ENCODE peak calls at places on chromosomes 2 and 18, in four cellular contexts. K is stimulated activated naive CD4-positive, alpha-beta T cell; J is NCI-H1694; L is kidney tubule cell. Z is an unnamed sample.

GRCh38 chr2:37324536-37324785 is 172 bp downstream of the PRKD3 start:
- DNase-seq in K (no peak), J (no peak), L (no peak), Z (no peak)

GRCh38 chr2:240325006-240325653 is 110.3 kb upstream of the GPC1 start:
- DNase-seq in K (no peak), J (no peak), L (no peak), Z (no peak)

GRCh38 chr18:43574974-43575373 is 297.7 kb upstream of the SYT4 start:
- DNase-seq in K (no peak), J (no peak), L (no peak), Z (peak)

GRCh38 chr2:214587442-214587841 is 176.6 kb downstream of the VWC2L start:
- DNase-seq in K (no peak), J (no peak), L (no peak), Z (no peak)

GRCh38 chr2:200081221-200081620 is 125.8 kb downstream of the MAIP1 start:
- DNase-seq in K (no peak), J (no peak), L (peak), Z (no peak)

GRCh38 chr18:32919799-32920198 is 147.0 kb upstream of the KLHL14 start:
- DNase-seq in K (no peak), J (peak), L (peak), Z (no peak)

GRCh38 chr18:49189772-49190171 is 239.0 kb upstream of the SMAD7 start:
- DNase-seq in K (no peak), J (no peak), L (no peak), Z (no peak)

GRCh38 chr2:204152616-204153015 is 216.1 kb downstream of the ICOS start:
- DNase-seq in K (no peak), J (no peak), L (peak), Z (no peak)

GRCh38 chr18:2974731-2975130 is 38.2 kb downstream of the LPIN2 start:
- DNase-seq in K (no peak), J (no peak), L (no peak), Z (no peak)

GRCh38 chr2:120669121-120669952 is 66.3 kb upstream of the GLI2 start:
- DNase-seq in K (no peak), J (peak), L (peak), Z (peak)

GRCh38 chr18:67135981-67136380 is 380.5 kb downstream of the DSEL start:
- DNase-seq in K (no peak), J (no peak), L (no peak), Z (no peak)

GRCh38 chr18:23422751-23423418 is 30.2 kb upstream of the RIOK3 start:
- DNase-seq in K (no peak), J (peak), L (peak), Z (peak)

GRCh38 chr2:189218236-189218635 is 38.7 kb upstream of the COL5A2 start:
- DNase-seq in K (no peak), J (no peak), L (no peak), Z (no peak)

GRCh38 chr2:130797493-130798435 is 39.0 kb upstream of the ARHGEF4 start:
- DNase-seq in K (peak), J (peak), L (peak), Z (peak)

GRCh38 chr2:235418918-235419317 is 74.9 kb upstream of the AGAP1 start:
- DNase-seq in K (no peak), J (no peak), L (no peak), Z (no peak)

GRCh38 chr18:6487027-6487426 is 72.3 kb upstream of the L3MBTL4 start:
- DNase-seq in K (no peak), J (no peak), L (no peak), Z (no peak)

GRCh38 chr2:239444626-239445625 is 44.1 kb upstream of the HDAC4 start:
- DNase-seq in K (no peak), J (no peak), L (no peak), Z (no peak)

GRCh38 chr2:85939136-85939535 is 50.3 kb upstream of the ST3GAL5 start:
- DNase-seq in K (no peak), J (no peak), L (no peak), Z (no peak)

GRCh38 chr2:203225423-203226039 is 13.3 kb upstream of the CYP20A1 start:
- DNase-seq in K (peak), J (peak), L (peak), Z (no peak)

GRCh38 chr2:101731221-101732054 is 33.9 kb downstream of the MAP4K4 start:
- DNase-seq in K (no peak), J (no peak), L (peak), Z (no peak)

GRCh38 chr18:907171-907879 is 2.7 kb downstream of the ADCYAP1 start:
- DNase-seq in K (no peak), J (no peak), L (peak), Z (peak)